ENCODE peak calls at places on chromosomes 7 and 10, in ten cellular contexts. U is astrocyte, Y is A673, L is GM23338, A is A549, H is left ventricle myocardium inferior, E is HCT116, F is fibroblast of lung, R is AG04450, I is ovary. O is an unnamed sample.
A peak's percentile ranks its signal among the peaks of the same experiment; 100 is the strongest.

GRCh38 chr7:958221-959200 is 4.0 kb upstream of the ADAP1 start:
- DNase-seq in U (no peak), Y (no peak), L (peak; percentile 51), A (no peak), H (peak; percentile 6), E (no peak), F (no peak), R (no peak), I (peak; percentile 18), O (no peak)

GRCh38 chr7:130560972-130561371 is 69.1 kb downstream of the MEST start:
- DNase-seq in U (peak; percentile 22), Y (peak; percentile 26), L (peak; percentile 33), A (peak; percentile 31), H (no peak), E (peak; percentile 26), F (peak; percentile 26), R (no peak), I (no peak), O (no peak)

GRCh38 chr7:18458830-18459229 is 36.7 kb upstream of the HDAC9 start:
- DNase-seq in U (peak; percentile 75), Y (no peak), L (no peak), A (no peak), H (no peak), E (no peak), F (peak; percentile 79), R (no peak), I (no peak), O (no peak)

GRCh38 chr10:94361161-94361794 is 1.5 kb downstream of the NOC3L start:
- DNase-seq in U (no peak), Y (peak; percentile 27), L (no peak), A (peak; percentile 21), H (no peak), E (no peak), F (peak; percentile 4), R (no peak), I (no peak), O (no peak)

GRCh38 chr7:149067869-149068268 is 22.6 kb downstream of the ZNF786 start:
- DNase-seq in U (no peak), Y (no peak), L (peak; percentile 50), A (no peak), H (no peak), E (no peak), F (no peak), R (no peak), I (no peak), O (no peak)

GRCh38 chr7:4820968-4821471 is 40.8 kb downstream of the PAPOLB start:
- DNase-seq in U (no peak), Y (no peak), L (no peak), A (no peak), H (no peak), E (no peak), F (no peak), R (no peak), I (no peak), O (no peak)

GRCh38 chr10:132506711-132507466 is 30.7 kb upstream of the INPP5A start:
- DNase-seq in U (peak; percentile 60), Y (peak; percentile 38), L (no peak), A (no peak), H (no peak), E (no peak), F (peak; percentile 67), R (no peak), I (no peak), O (no peak)

GRCh38 chr10:55750458-55750857 is 610.6 kb downstream of the ZWINT start:
- DNase-seq in U (no peak), Y (no peak), L (no peak), A (no peak), H (no peak), E (no peak), F (no peak), R (no peak), I (no peak), O (no peak)

GRCh38 chr7:102994567-102994966 is 80.0 kb downstream of the FBXL13 start:
- DNase-seq in U (no peak), Y (no peak), L (no peak), A (no peak), H (no peak), E (no peak), F (no peak), R (no peak), I (no peak), O (no peak)

GRCh38 chr7:10022957-10023356 is 950.7 kb upstream of the PHF14 start:
- DNase-seq in U (no peak), Y (peak; percentile 2), L (peak; percentile 72), A (no peak), H (no peak), E (peak; percentile 12), F (peak; percentile 11), R (no peak), I (no peak), O (no peak)

GRCh38 chr10:121217331-121217730 is 366.2 kb downstream of the WDR11 start:
- DNase-seq in U (no peak), Y (no peak), L (no peak), A (no peak), H (no peak), E (no peak), F (no peak), R (no peak), I (no peak), O (no peak)

DNA sequence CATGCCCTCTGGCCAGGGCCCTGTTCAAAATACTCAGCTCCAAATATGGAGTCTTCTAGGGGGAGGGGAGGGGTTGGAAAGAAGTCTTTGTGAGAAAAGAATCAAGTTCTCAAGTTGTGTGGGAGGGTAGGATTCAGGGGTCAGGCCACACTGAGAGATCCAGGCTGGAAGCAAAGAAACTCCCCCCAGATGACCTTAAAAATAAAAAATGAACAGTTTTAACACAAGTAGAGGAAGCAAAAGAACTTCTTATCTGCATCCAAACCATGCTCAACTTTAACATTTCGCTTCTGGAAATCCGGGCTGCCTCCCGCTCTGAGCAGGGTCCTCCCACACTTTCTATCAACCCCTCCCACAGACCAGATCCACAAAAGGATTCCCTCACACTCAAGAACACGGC is 44.1 kb downstream of the CYTH3 start:
- DNase-seq in U (no peak), Y (peak; percentile 64), L (peak; percentile 30), A (no peak), H (no peak), E (no peak), F (peak; percentile 41), R (no peak), I (no peak), O (no peak)
- H3K4me3 ChIP-seq in U (no peak overlapping the region), Y (peak overlapping the region; percentile 15), L (no peak overlapping the region), A (no peak overlapping the region), H (peak overlapping the region; percentile 38), E (no peak overlapping the region), F (peak overlapping the region; percentile 5), R (peak overlapping the region; percentile 17), I (no peak overlapping the region), O (no peak overlapping the region)

DNA sequence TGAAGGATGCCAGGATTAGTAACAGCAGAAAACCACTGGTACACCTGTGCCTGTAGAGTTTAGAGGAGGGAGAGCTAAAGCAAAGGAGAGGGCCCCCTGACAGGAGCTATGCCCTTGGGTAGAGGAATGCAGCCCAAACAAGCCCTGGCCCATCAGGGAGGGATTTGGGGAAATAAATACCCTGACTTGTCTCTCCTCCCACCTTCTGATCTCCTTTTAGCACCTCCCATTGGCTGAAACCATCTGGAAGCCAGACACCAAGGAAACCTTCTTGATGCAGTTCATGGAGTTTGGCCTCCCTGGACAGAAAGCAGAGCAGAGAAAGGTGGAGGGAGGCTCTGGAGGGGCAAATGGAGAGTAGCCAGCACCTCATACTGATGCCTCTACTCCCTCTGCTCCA is 45.3 kb downstream of the ADRA2A start:
- DNase-seq in U (no peak), Y (no peak), L (no peak), A (no peak), H (no peak), E (no peak), F (no peak), R (no peak), I (no peak), O (no peak)
- H3K27ac ChIP-seq in U (no peak overlapping the region), Y (no peak overlapping the region), L (no peak overlapping the region), A (no peak overlapping the region), H (no peak overlapping the region), E (no peak overlapping the region), F (no peak overlapping the region), R (no peak overlapping the region), I (no peak overlapping the region), O (no peak overlapping the region)

GRCh38 chr7:137590071-137590470 is 246.5 kb upstream of the PTN start:
- DNase-seq in U (no peak), Y (no peak), L (no peak), A (no peak), H (no peak), E (no peak), F (peak; percentile 54), R (no peak), I (no peak), O (no peak)

GRCh38 chr7:137590686-137591255 is 247.2 kb upstream of the PTN start:
- DNase-seq in U (no peak), Y (no peak), L (no peak), A (no peak), H (no peak), E (no peak), F (no peak), R (no peak), I (no peak), O (no peak)

GRCh38 chr7:137591444-137591843 is 247.9 kb upstream of the PTN start:
- DNase-seq in U (peak; percentile 75), Y (peak; percentile 46), L (peak; percentile 33), A (peak; percentile 7), H (no peak), E (no peak), F (peak; percentile 80), R (no peak), I (no peak), O (no peak)

GRCh38 chr7:137597856-137598255 is 248.9 kb downstream of the DGKI start:
- DNase-seq in U (no peak), Y (no peak), L (no peak), A (no peak), H (no peak), E (no peak), F (no peak), R (no peak), I (no peak), O (no peak)

GRCh38 chr7:137592232-137592896 is 248.8 kb upstream of the PTN start:
- DNase-seq in U (peak; percentile 59), Y (peak; percentile 82), L (peak; percentile 80), A (peak; percentile 54), H (peak; percentile 36), E (peak; percentile 22), F (peak; percentile 71), R (peak; percentile 59), I (peak; percentile 28), O (no peak)
- TF ChIP-seq CTCF in U (peak; percentile 91), Y (peak; percentile 88), L (peak; percentile 92), A (peak; percentile 66), H (peak; percentile 79), E (peak; percentile 62), F (peak; percentile 90), R (peak; percentile 92), I (no peak), O (no peak)

DNA sequence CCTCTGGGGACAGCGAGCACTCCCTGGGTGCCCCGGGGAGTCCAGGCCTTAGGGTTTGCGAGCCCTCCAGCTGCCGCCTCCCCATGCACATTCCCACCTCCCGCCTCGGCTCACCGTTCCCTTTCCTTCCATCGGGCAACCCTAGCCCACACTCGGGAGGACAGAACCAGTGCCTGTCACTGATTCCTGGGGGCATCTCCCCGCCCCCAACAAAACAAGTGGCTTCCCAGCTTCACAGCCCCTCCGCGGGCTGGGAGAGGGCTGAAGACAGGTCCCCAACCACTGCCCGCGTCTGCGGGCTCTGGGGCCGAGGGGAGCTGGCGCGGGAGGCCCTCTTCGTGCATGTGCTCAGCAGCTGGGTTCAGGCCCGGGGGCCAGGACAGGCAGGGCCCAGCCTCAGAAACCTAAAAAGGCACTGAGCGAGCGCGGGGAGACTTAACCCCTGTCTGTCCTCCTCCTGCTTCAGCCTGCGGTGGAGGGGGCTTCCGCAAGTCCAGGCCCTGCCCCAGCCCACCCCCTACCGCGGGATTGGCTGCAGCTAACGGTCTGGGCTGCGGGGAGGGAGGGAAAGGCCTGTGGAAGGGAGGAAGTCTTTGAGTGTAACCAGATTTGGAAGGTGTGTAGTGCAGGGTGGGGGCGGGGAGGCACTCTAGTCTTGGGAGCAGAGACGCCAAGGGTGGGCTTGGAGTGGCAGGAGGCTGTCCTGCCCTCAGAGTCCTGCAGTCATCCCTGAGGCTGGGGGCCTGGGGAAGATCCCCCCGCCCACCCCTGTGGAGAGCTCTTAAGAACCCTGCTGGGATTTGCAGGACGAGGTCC is 1.2 kb downstream of the FLNC start:
- DNase-seq in U (peak; percentile 74), Y (no peak), L (peak; percentile 68), A (no peak), H (peak; percentile 71), E (no peak), F (peak; percentile 87), R (no peak), I (peak; percentile 43), O (no peak)
- H3K4me3 ChIP-seq in U (peak overlapping the region; percentile 93), Y (no peak overlapping the region), L (peak overlapping the region; percentile 76), A (no peak overlapping the region), H (peak overlapping the region; percentile 76), E (peak overlapping the region; percentile 67), F (peak overlapping the region; percentile 96), R (peak overlapping the region; percentile 93), I (peak overlapping the region; percentile 60), O (no peak overlapping the region)

O was measured in CD8-positive, alpha-beta T cell.